ENCODE peak calls at places on chromosomes 13 and 19, in nine cellular contexts. One of them, this sample, is unnamed.

GRCh38 chr13:109401891-109402290 is 384.5 kb downstream of the IRS2 start:
- DNase-seq in HTR-8/SVneo: no peak
- DNase-seq in COR-L47: no peak
- DNase-seq in germinal center: no peak
- DNase-seq in posterior vena cava: no peak
- DNase-seq in GOT3: no peak
- DNase-seq in epithelial cell of proximal tubule: no peak
- DNase-seq in HuH-7: no peak
- DNase-seq in EL: no peak
- DNase-seq in this sample: no peak

GRCh38 chr13:29999492-30000372 is 149.3 kb upstream of the UBL3 start:
- DNase-seq in HTR-8/SVneo: no peak
- DNase-seq in COR-L47: no peak
- DNase-seq in germinal center: no peak
- DNase-seq in posterior vena cava: no peak
- DNase-seq in GOT3: no peak
- DNase-seq in epithelial cell of proximal tubule: no peak
- DNase-seq in HuH-7: no peak
- DNase-seq in EL: no peak
- DNase-seq in this sample: no peak

GRCh38 chr19:46428278-46429141 is at the start of gene PNMA8C:
- DNase-seq in HTR-8/SVneo: no peak
- DNase-seq in COR-L47: peak
- DNase-seq in germinal center: peak
- DNase-seq in posterior vena cava: peak
- DNase-seq in GOT3: no peak
- DNase-seq in epithelial cell of proximal tubule: no peak
- DNase-seq in HuH-7: no peak
- DNase-seq in EL: peak
- DNase-seq in this sample: peak

GRCh38 chr19:8113017-8113416 is 36.4 kb downstream of the FBN3 start:
- DNase-seq in HTR-8/SVneo: no peak
- DNase-seq in COR-L47: no peak
- DNase-seq in germinal center: no peak
- DNase-seq in posterior vena cava: peak
- DNase-seq in GOT3: no peak
- DNase-seq in epithelial cell of proximal tubule: no peak
- DNase-seq in HuH-7: no peak
- DNase-seq in EL: no peak
- DNase-seq in this sample: no peak

GRCh38 chr13:44932850-44933251 is 56.4 kb downstream of the NUFIP1 start:
- DNase-seq in HTR-8/SVneo: no peak
- DNase-seq in COR-L47: no peak
- DNase-seq in germinal center: no peak
- DNase-seq in posterior vena cava: no peak
- DNase-seq in GOT3: no peak
- DNase-seq in epithelial cell of proximal tubule: peak
- DNase-seq in HuH-7: no peak
- DNase-seq in EL: peak
- DNase-seq in this sample: no peak

GRCh38 chr13:44404261-44405139 is 30.9 kb downstream of the SERP2 start:
- DNase-seq in HTR-8/SVneo: no peak
- DNase-seq in COR-L47: no peak
- DNase-seq in germinal center: no peak
- DNase-seq in posterior vena cava: no peak
- DNase-seq in GOT3: no peak
- DNase-seq in epithelial cell of proximal tubule: no peak
- DNase-seq in HuH-7: peak
- DNase-seq in EL: no peak
- DNase-seq in this sample: no peak

GRCh38 chr19:2479556-2480194 is 3.7 kb downstream of the GADD45B start:
- DNase-seq in HTR-8/SVneo: no peak
- DNase-seq in COR-L47: no peak
- DNase-seq in germinal center: peak
- DNase-seq in posterior vena cava: peak
- DNase-seq in GOT3: no peak
- DNase-seq in epithelial cell of proximal tubule: no peak
- DNase-seq in HuH-7: no peak
- DNase-seq in EL: no peak
- DNase-seq in this sample: no peak

GRCh38 chr13:86282450-86282849 is 483.2 kb upstream of the SLITRK6 start:
- DNase-seq in HTR-8/SVneo: no peak
- DNase-seq in COR-L47: no peak
- DNase-seq in germinal center: no peak
- DNase-seq in posterior vena cava: no peak
- DNase-seq in GOT3: no peak
- DNase-seq in epithelial cell of proximal tubule: peak
- DNase-seq in HuH-7: no peak
- DNase-seq in EL: no peak
- DNase-seq in this sample: peak

GRCh38 chr13:30443957-30444404 is 21.7 kb downstream of the UBE2L5 start:
- DNase-seq in HTR-8/SVneo: no peak
- DNase-seq in COR-L47: no peak
- DNase-seq in germinal center: peak
- DNase-seq in posterior vena cava: no peak
- DNase-seq in GOT3: no peak
- DNase-seq in epithelial cell of proximal tubule: no peak
- DNase-seq in HuH-7: no peak
- DNase-seq in EL: no peak
- DNase-seq in this sample: peak

GRCh38 chr13:51728972-51729371 is 75.0 kb downstream of the DHRS12 start:
- DNase-seq in HTR-8/SVneo: peak
- DNase-seq in COR-L47: no peak
- DNase-seq in germinal center: no peak
- DNase-seq in posterior vena cava: no peak
- DNase-seq in GOT3: no peak
- DNase-seq in epithelial cell of proximal tubule: no peak
- DNase-seq in HuH-7: no peak
- DNase-seq in EL: peak
- DNase-seq in this sample: no peak

GRCh38 chr13:113926951-113927660 is 46.8 kb downstream of the C13orf46 start:
- DNase-seq in HTR-8/SVneo: no peak
- DNase-seq in COR-L47: no peak
- DNase-seq in germinal center: no peak
- DNase-seq in posterior vena cava: peak
- DNase-seq in GOT3: no peak
- DNase-seq in epithelial cell of proximal tubule: no peak
- DNase-seq in HuH-7: no peak
- DNase-seq in EL: no peak
- DNase-seq in this sample: no peak